ENCODE peak calls at places on chromosome 13, in five cellular contexts. O, W, V, H and Q are unnamed samples.

GRCh38 chr13:52345631-52346251 is 60.2 kb downstream of the THSD1 start:
- DNase-seq in H (no peak), O (no peak), W (no peak), V (no peak), Q (no peak)

GRCh38 chr13:112242777-112243176 is 133.4 kb upstream of the SPACA7 start:
- DNase-seq in O (no peak), H (no peak), W (no peak), V (no peak), Q (no peak)

GRCh38 chr13:79883216-79883615 is 402.3 kb downstream of the NDFIP2 start:
- DNase-seq in V (no peak), O (no peak), W (no peak), H (no peak), Q (no peak)

GRCh38 chr13:49063526-49063925 is 87.8 kb downstream of the FNDC3A start:
- DNase-seq in H (no peak), O (no peak), W (no peak), V (no peak), Q (no peak)

GRCh38 chr13:30907167-30907761 is 1.2 kb downstream of the MEDAG start:
- DNase-seq in W (no peak), V (no peak), H (peak), O (no peak), Q (no peak)

GRCh38 chr13:49315036-49315565 is 67.4 kb downstream of the CDADC1 start:
- DNase-seq in V (no peak), W (no peak), O (no peak), H (no peak), Q (no peak)

GRCh38 chr13:32645854-32646253 is 59.6 kb downstream of the PDS5B start:
- DNase-seq in W (no peak), H (no peak), O (no peak), V (no peak), Q (no peak)

GRCh38 chr13:30618938-30619289 is 1.2 kb downstream of the USPL1 start:
- DNase-seq in O (no peak), W (no peak), V (no peak), H (no peak), Q (no peak)

GRCh38 chr13:27919934-27920676 is at the start of gene PDX1:
- DNase-seq in H (no peak), O (no peak), W (no peak), V (peak), Q (no peak)

GRCh38 chr13:37642201-37642600 is 43.6 kb upstream of the POSTN start:
- DNase-seq in W (no peak), H (no peak), O (no peak), V (no peak), Q (no peak)

GRCh38 chr13:43846496-43846895 is 33.0 kb downstream of the CCDC122 start:
- DNase-seq in H (no peak), W (no peak), O (no peak), V (no peak), Q (no peak)

GRCh38 chr13:67228909-67229308 is 1.2 kb downstream of the PCDH9 start:
- DNase-seq in V (no peak), H (no peak), O (no peak), W (no peak), Q (no peak)

GRCh38 chr13:24264976-24265375 is 44.4 kb upstream of the C1QTNF9 start:
- DNase-seq in O (peak), H (no peak), W (no peak), V (no peak), Q (no peak)
- H3K27ac ChIP-seq in O (peak), H (peak), W (no peak), V (no peak), Q (no peak)

GRCh38 chr13:106525865-106526264 is 9.6 kb downstream of the EFNB2 start:
- DNase-seq in V (peak), H (no peak), W (no peak), O (no peak), Q (no peak)
- H3K27ac ChIP-seq in V (no peak), H (no peak), W (no peak), O (no peak), Q (no peak)

GRCh38 chr13:21343659-21344058 is 115.4 kb downstream of the ZDHHC20 start:
- DNase-seq in V (no peak), O (no peak), H (no peak), W (no peak), Q (no peak)
- H3K27ac ChIP-seq in V (no peak), O (peak), H (no peak), W (no peak), Q (no peak)

DNA sequence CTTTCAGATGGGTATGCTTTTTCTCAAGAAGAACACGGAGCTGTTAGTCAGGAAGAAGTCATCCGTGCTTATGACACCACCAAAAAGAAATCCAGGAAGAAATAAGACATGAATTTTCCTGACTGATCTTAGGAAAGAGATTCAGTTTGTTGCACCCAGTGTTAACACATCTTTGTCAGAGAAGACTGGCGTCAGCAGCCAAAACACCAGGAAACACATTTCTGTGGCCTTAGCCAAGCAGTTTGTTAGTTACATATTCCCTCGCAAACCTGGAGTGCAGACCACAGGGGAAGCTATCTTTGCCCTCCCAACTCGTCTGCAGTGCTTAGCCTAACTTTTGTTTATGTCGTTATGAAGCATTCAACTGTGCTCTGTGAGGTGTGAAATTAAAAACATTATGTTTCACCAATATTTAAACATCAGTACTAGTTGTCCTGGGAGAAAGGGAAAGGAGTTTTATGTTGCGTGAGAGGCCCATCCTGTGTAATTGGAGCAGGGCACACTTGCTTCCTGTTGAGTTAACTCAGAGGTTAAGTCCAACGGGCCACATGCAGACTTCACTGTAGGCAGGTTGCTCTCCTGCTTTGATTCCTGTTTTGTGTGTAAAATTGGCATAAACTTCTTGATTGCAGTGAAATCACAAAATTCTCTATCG is 31.8 kb downstream of the SHISA2 start:
- DNase-seq in H (no peak), W (no peak), O (no peak), V (no peak), Q (no peak)
- H3K27ac ChIP-seq in H (no peak), W (no peak), O (no peak), V (peak), Q (no peak)